ENCODE peak calls at places on chromosomes 1 and 21, in four cellular contexts. One of them, this sample, is unnamed.

GRCh38 chr1:15028117-15028516 is 125.4 kb upstream of the TMEM51 start:
- DNase-seq in T-helper 17 cell: no peak
- DNase-seq in HFFc6: peak
- DNase-seq in C1 segment of cervical spinal cord: peak
- DNase-seq in this sample: peak

GRCh38 chr1:116877369-116877768 is 32.3 kb upstream of the PTGFRN start:
- DNase-seq in T-helper 17 cell: no peak
- DNase-seq in C1 segment of cervical spinal cord: peak
- DNase-seq in HFFc6: no peak
- DNase-seq in this sample: no peak

GRCh38 chr1:222893255-222893654 is 78.4 kb downstream of the DISP1 start:
- DNase-seq in HFFc6: no peak
- DNase-seq in T-helper 17 cell: no peak
- DNase-seq in C1 segment of cervical spinal cord: no peak
- DNase-seq in this sample: no peak

GRCh38 chr1:228935198-228935663 is 200.0 kb downstream of the RHOU start:
- DNase-seq in C1 segment of cervical spinal cord: no peak
- DNase-seq in T-helper 17 cell: no peak
- DNase-seq in HFFc6: no peak
- DNase-seq in this sample: no peak

GRCh38 chr1:31691951-31692350 is 11.9 kb downstream of the COL16A1 start:
- DNase-seq in C1 segment of cervical spinal cord: no peak
- DNase-seq in HFFc6: no peak
- DNase-seq in T-helper 17 cell: no peak
- DNase-seq in this sample: no peak

GRCh38 chr1:208272311-208272710 is 28.1 kb upstream of the PLXNA2 start:
- DNase-seq in HFFc6: no peak
- DNase-seq in T-helper 17 cell: no peak
- DNase-seq in C1 segment of cervical spinal cord: no peak
- DNase-seq in this sample: no peak

GRCh38 chr1:208523007-208523406 is 278.8 kb upstream of the PLXNA2 start:
- DNase-seq in C1 segment of cervical spinal cord: no peak
- DNase-seq in T-helper 17 cell: no peak
- DNase-seq in HFFc6: no peak
- DNase-seq in this sample: no peak

GRCh38 chr1:51819810-51820209 is 58.7 kb downstream of the NRDC start:
- DNase-seq in T-helper 17 cell: no peak
- DNase-seq in HFFc6: no peak
- DNase-seq in C1 segment of cervical spinal cord: no peak
- DNase-seq in this sample: no peak

GRCh38 chr1:83559090-83559489 is 439.8 kb downstream of the TTLL7 start:
- DNase-seq in C1 segment of cervical spinal cord: no peak
- DNase-seq in HFFc6: no peak
- DNase-seq in T-helper 17 cell: no peak
- DNase-seq in this sample: no peak

GRCh38 chr1:55235722-55236121 is 20.6 kb upstream of the USP24 start:
- DNase-seq in T-helper 17 cell: no peak
- DNase-seq in C1 segment of cervical spinal cord: no peak
- DNase-seq in HFFc6: peak
- DNase-seq in this sample: peak

GRCh38 chr1:191695865-191696264 is 462.4 kb upstream of the RGS18 start:
- DNase-seq in T-helper 17 cell: no peak
- DNase-seq in C1 segment of cervical spinal cord: no peak
- DNase-seq in HFFc6: no peak
- DNase-seq in this sample: no peak

GRCh38 chr1:214568328-214568727 is 16.9 kb upstream of the PTPN14 start:
- DNase-seq in HFFc6: peak
- DNase-seq in C1 segment of cervical spinal cord: no peak
- DNase-seq in T-helper 17 cell: no peak
- DNase-seq in this sample: no peak

GRCh38 chr21:46078322-46078981 is 19.5 kb upstream of the COL6A2 start:
- DNase-seq in T-helper 17 cell: no peak
- DNase-seq in C1 segment of cervical spinal cord: no peak
- DNase-seq in HFFc6: no peak
- DNase-seq in this sample: no peak

GRCh38 chr1:21670956-21671902 is 2.1 kb upstream of the RAP1GAP start:
- DNase-seq in T-helper 17 cell: no peak
- DNase-seq in C1 segment of cervical spinal cord: no peak
- DNase-seq in HFFc6: no peak
- DNase-seq in this sample: no peak

GRCh38 chr21:10539956-10540355 is 18.6 kb downstream of the TPTE start:
- DNase-seq in HFFc6: no peak
- DNase-seq in C1 segment of cervical spinal cord: no peak
- DNase-seq in T-helper 17 cell: no peak
- DNase-seq in this sample: no peak

GRCh38 chr1:27325286-27325685 is 3.3 kb downstream of the TMEM222 start:
- DNase-seq in T-helper 17 cell: no peak
- DNase-seq in C1 segment of cervical spinal cord: no peak
- DNase-seq in HFFc6: no peak
- DNase-seq in this sample: no peak

GRCh38 chr21:35408401-35408800 is 359.3 kb upstream of the RUNX1 start:
- DNase-seq in HFFc6: no peak
- DNase-seq in C1 segment of cervical spinal cord: no peak
- DNase-seq in T-helper 17 cell: no peak
- DNase-seq in this sample: peak

GRCh38 chr1:216310776-216311175 is 112.5 kb downstream of the USH2A start:
- DNase-seq in T-helper 17 cell: no peak
- DNase-seq in C1 segment of cervical spinal cord: no peak
- DNase-seq in HFFc6: peak
- DNase-seq in this sample: peak

GRCh38 chr1:231382426-231382825 is 39.7 kb downstream of the EGLN1 start:
- DNase-seq in HFFc6: no peak
- DNase-seq in C1 segment of cervical spinal cord: no peak
- DNase-seq in T-helper 17 cell: no peak
- DNase-seq in this sample: no peak

GRCh38 chr1:19678493-19678892 is 13.8 kb downstream of the HTR6 start:
- DNase-seq in C1 segment of cervical spinal cord: no peak
- DNase-seq in HFFc6: no peak
- DNase-seq in T-helper 17 cell: no peak
- DNase-seq in this sample: no peak

This sample was measured in hepatic stellate cell.